ENCODE peak calls at places on chromosomes 5 and 9, in seven cellular contexts. D is kidney epithelial cell, N is RWPE1, M is lung, H is mesothelial cell of epicardium, S is hepatocyte, I is uterus. X is an unnamed sample.

GRCh38 chr5:54135042-54135441 is 175.3 kb downstream of the ARL15 start:
- DNase-seq in D (no peak), N (peak; percentile 27), M (no peak), H (no peak), S (no peak), I (no peak), X (no peak)

GRCh38 chr9:12681620-12682019 is 11.6 kb upstream of the TYRP1 start:
- DNase-seq in D (no peak), N (no peak), M (no peak), H (no peak), S (no peak), I (no peak), X (no peak)

GRCh38 chr5:13660072-13660471 is 284.4 kb downstream of the DNAH5 start:
- DNase-seq in D (no peak), N (no peak), M (no peak), H (no peak), S (no peak), I (no peak), X (no peak)

GRCh38 chr5:119470851-119471451 is 18.7 kb downstream of the HSD17B4 start:
- DNase-seq in D (no peak), N (peak; percentile 33), M (no peak), H (no peak), S (peak; percentile 31), I (no peak), X (peak; percentile 14)

GRCh38 chr9:76269789-76270188 is 124.4 kb downstream of the RFK start:
- DNase-seq in D (no peak), N (peak; percentile 17), M (no peak), H (no peak), S (no peak), I (no peak), X (no peak)

GRCh38 chr5:54595724-54596123 is 78.2 kb downstream of the SNX18 start:
- DNase-seq in D (no peak), N (no peak), M (no peak), H (no peak), S (no peak), I (no peak), X (no peak)

GRCh38 chr5:113119271-113119924 is 142.8 kb downstream of the DCP2 start:
- DNase-seq in D (no peak), N (no peak), M (no peak), H (no peak), S (peak; percentile 16), I (peak; percentile 64), X (no peak)

GRCh38 chr5:9189681-9190080 is 356.2 kb downstream of the SEMA5A start:
- DNase-seq in D (no peak), N (no peak), M (no peak), H (no peak), S (no peak), I (no peak), X (no peak)

GRCh38 chr5:73120222-73121108 is at the start of gene TMEM171:
- DNase-seq in D (no peak), N (peak; percentile 79), M (peak; percentile 51), H (no peak), S (peak; percentile 79), I (peak; percentile 15), X (no peak)

GRCh38 chr9:37471942-37472679 is 6.9 kb upstream of the ZBTB5 start:
- DNase-seq in D (peak; percentile 93), N (peak; percentile 87), M (no peak), H (no peak), S (peak; percentile 76), I (no peak), X (no peak)

GRCh38 chr5:50794812-50795211 is 128.4 kb downstream of the PARP8 start:
- DNase-seq in D (no peak), N (no peak), M (no peak), H (no peak), S (peak; percentile 22), I (no peak), X (no peak)

GRCh38 chr9:20760246-20760901 is 76.3 kb downstream of the FOCAD start:
- DNase-seq in D (no peak), N (no peak), M (no peak), H (no peak), S (no peak), I (no peak), X (no peak)

GRCh38 chr5:120605325-120606079 is 141.4 kb downstream of the PRR16 start:
- DNase-seq in D (no peak), N (no peak), M (no peak), H (no peak), S (no peak), I (no peak), X (no peak)

GRCh38 chr5:10103098-10103497 is 146.6 kb downstream of the ATPSCKMT start:
- DNase-seq in D (no peak), N (no peak), M (no peak), H (no peak), S (no peak), I (no peak), X (no peak)

DNA sequence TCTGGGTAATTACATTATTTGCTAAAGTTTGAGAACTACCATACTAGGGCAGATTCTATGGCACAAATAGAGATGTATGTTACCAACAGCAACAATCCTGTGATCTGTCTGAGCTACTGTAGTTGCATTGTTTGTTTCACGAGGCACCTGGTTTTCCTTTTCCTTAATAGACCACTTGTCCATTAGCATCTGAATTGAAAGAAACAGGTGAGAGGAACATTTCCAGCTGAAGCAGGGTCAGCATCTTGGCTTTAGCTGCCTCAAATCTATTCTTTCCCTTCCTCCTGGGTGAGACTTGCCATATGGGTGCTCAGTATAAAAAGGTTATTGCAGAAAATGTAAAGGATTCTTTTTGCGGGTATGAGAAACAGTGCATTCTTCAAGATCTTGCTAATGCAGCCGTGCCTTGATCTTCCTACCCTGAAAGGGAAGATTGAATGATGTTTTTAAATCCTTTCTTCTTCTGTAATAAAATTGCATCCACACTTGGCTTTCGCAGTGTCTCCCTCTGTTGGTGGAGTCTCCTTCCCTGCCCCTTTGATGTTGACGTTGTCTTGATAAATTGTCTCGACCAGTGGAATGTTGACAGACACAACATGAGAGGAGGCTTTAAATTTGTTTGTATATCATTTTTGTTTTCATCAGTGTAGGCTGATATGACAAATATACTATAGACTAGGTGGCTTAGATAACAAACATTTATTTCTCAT is 118.0 kb upstream of the BRINP1 start:
- DNase-seq in D (no peak), N (no peak), M (no peak), H (no peak), S (no peak), I (no peak), X (no peak)
- TF ChIP-seq CTCF in D (no peak), N (no peak), M (no peak), H (no peak), S (peak; percentile 15), I (no peak), X (no peak)

DNA sequence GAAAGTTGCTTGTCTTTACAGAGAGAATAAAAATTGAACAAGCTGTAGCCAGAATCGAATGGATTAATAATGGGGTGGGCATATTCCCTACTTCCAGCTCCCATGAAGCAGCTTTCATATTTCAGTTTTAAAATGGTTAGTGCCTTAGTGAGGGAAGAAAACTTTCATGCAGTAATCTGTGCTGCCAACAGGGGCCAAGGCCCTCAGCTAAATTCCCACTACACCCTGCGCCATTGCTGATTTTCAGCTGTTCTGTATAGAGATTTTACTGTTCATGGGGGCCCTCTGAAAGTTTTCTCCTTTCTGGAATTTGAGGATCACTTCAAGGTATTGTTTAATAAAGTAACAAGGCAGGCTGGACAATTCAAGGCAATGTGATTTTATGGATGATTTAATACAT is 58.2 kb downstream of the CAST start:
- DNase-seq in D (no peak), N (no peak), M (no peak), H (no peak), S (no peak), I (no peak), X (no peak)
- TF ChIP-seq CTCF in D (peak; percentile 21), N (no peak), M (no peak), H (no peak), S (no peak), I (no peak), X (no peak)

GRCh38 chr5:107796797-107797196 is 126.1 kb upstream of the EFNA5 start:
- DNase-seq in D (no peak), N (no peak), M (no peak), H (no peak), S (no peak), I (no peak), X (no peak)
- TF ChIP-seq CTCF in D (peak; percentile 14), N (no peak), M (no peak), H (no peak), S (no peak), I (no peak), X (no peak)

GRCh38 chr5:138082033-138082432 is 1.8 kb upstream of the WNT8A start:
- DNase-seq in D (no peak), N (no peak), M (no peak), H (no peak), S (no peak), I (no peak), X (no peak)
- TF ChIP-seq CTCF in D (no peak), N (no peak), M (no peak), H (no peak), S (no peak), I (no peak), X (no peak)

GRCh38 chr9:92163276-92163675 is 48.1 kb upstream of the SPTLC1 start:
- DNase-seq in D (no peak), N (no peak), M (no peak), H (no peak), S (no peak), I (no peak), X (no peak)
- TF ChIP-seq CTCF in D (no peak), N (no peak), M (no peak), H (no peak), S (no peak), I (no peak), X (no peak)

GRCh38 chr9:2824054-2824453 is 19.8 kb downstream of the PUM3 start:
- DNase-seq in D (no peak), N (no peak), M (no peak), H (no peak), S (no peak), I (no peak), X (no peak)

GRCh38 chr9:2826291-2826690 is 17.6 kb downstream of the PUM3 start:
- DNase-seq in D (no peak), N (no peak), M (no peak), H (no peak), S (no peak), I (no peak), X (no peak)

GRCh38 chr9:2821855-2822254 is 22.0 kb downstream of the PUM3 start:
- DNase-seq in D (no peak), N (no peak), M (no peak), H (no peak), S (no peak), I (no peak), X (no peak)

GRCh38 chr9:2819165-2819564 is 24.7 kb downstream of the PUM3 start:
- DNase-seq in D (no peak), N (no peak), M (no peak), H (no peak), S (no peak), I (no peak), X (no peak)

GRCh38 chr9:2824564-2824963 is 19.3 kb downstream of the PUM3 start:
- DNase-seq in D (no peak), N (no peak), M (no peak), H (no peak), S (no peak), I (no peak), X (no peak)
- TF ChIP-seq CTCF in D (peak; percentile 37), N (no peak), M (no peak), H (no peak), S (peak; percentile 31), I (no peak), X (no peak)